ENCODE peak calls at places on chromosomes 6 and 20, in four cellular contexts. M is BE2C, H is ovary, B is uterus. O is an unnamed sample.

GRCh38 chr6:5323979-5324378 is 62.7 kb downstream of the FARS2 start:
- DNase-seq in M (no peak), H (no peak), B (no peak), O (no peak)

GRCh38 chr6:120031837-120032236 is 682.3 kb upstream of the MAN1A1 start:
- DNase-seq in M (no peak), H (no peak), B (no peak), O (no peak)

GRCh38 chr6:140871911-140872310 is 1260.8 kb upstream of the GJE1 start:
- DNase-seq in M (no peak), H (no peak), B (no peak), O (no peak)

GRCh38 chr20:59994697-59995122 is 36.5 kb downstream of the CDH26 start:
- DNase-seq in M (no peak), H (no peak), B (peak; percentile 24), O (no peak)

GRCh38 chr6:35905141-35905785 is 15.6 kb downstream of the SRPK1 start:
- DNase-seq in M (no peak), H (no peak), B (no peak), O (no peak)

GRCh38 chr20:38278763-38279162 is 18.2 kb upstream of the KIAA1755 start:
- DNase-seq in M (no peak), H (no peak), B (no peak), O (no peak)

GRCh38 chr6:144264270-144265060 is 20.7 kb upstream of the UTRN start:
- DNase-seq in M (no peak), H (peak; percentile 27), B (peak; percentile 23), O (no peak)

GRCh38 chr6:169976301-169977081 is 225.1 kb downstream of the ERMARD start:
- DNase-seq in M (no peak), H (peak; percentile 2), B (no peak), O (peak; percentile 47)

GRCh38 chr20:64025101-64025825 is 10.7 kb upstream of the C20orf204 start:
- DNase-seq in M (no peak), H (no peak), B (no peak), O (no peak)

GRCh38 chr6:7488494-7488893 is 53.0 kb upstream of the DSP start:
- DNase-seq in M (no peak), H (no peak), B (no peak), O (no peak)

GRCh38 chr6:169850746-169851145 is 99.3 kb downstream of the ERMARD start:
- DNase-seq in M (no peak), H (no peak), B (no peak), O (no peak)

GRCh38 chr20:50901301-50901700 is 29.9 kb downstream of the ADNP start:
- DNase-seq in M (no peak), H (no peak), B (no peak), O (no peak)

GRCh38 chr20:50909413-50909812 is 21.8 kb downstream of the ADNP start:
- DNase-seq in M (no peak), H (no peak), B (no peak), O (no peak)

GRCh38 chr20:50903353-50904051 is 27.7 kb downstream of the ADNP start:
- DNase-seq in M (no peak), H (no peak), B (no peak), O (no peak)

GRCh38 chr20:50900261-50900660 is 31.0 kb downstream of the ADNP start:
- DNase-seq in M (no peak), H (no peak), B (no peak), O (no peak)

DNA sequence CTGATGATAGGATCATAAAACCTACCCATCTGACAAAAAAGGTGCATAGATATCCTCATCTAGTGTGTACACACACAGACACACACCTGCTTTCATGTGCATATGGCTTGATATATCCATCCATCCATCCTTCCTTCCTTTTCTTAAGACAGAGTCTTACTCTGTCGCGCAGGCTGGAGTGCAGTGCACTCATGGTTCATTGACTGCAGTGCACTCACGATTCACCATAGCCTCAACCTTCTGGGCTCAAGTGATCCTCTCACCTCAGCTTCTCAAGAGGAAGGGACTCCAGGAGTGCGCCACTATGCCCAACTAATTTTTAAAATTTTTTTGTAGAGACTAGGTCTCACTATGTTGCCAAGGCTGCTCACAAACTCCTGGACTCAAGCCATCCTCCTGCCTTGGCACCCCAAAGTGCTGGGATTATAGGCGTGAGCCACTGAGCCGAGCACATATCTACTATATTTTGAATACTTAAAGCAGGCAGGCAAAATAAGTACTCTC is 27.1 kb downstream of the ADNP start:
- DNase-seq in M (no peak), H (no peak), B (no peak), O (no peak)
- H3K36me3 ChIP-seq in M (peaks cover 45% of the 10 kb centered on the region), H (no peaks in the 10 kb centered on the region), B (no peaks in the 10 kb centered on the region), O (peaks cover 15% of the 10 kb centered on the region)

GRCh38 chr6:137213813-137214212 is 5.4 kb downstream of the IFNGR1 start:
- DNase-seq in M (no peak), H (no peak), B (no peak), O (no peak)

GRCh38 chr6:137216875-137217553 is 2.2 kb downstream of the IFNGR1 start:
- DNase-seq in M (no peak), H (no peak), B (no peak), O (no peak)

GRCh38 chr6:137216106-137216505 is 3.1 kb downstream of the IFNGR1 start:
- DNase-seq in M (no peak), H (no peak), B (no peak), O (no peak)

GRCh38 chr6:137213331-137213740 is 5.8 kb downstream of the IFNGR1 start:
- DNase-seq in M (no peak), H (no peak), B (no peak), O (no peak)

GRCh38 chr6:137214931-137215330 is 4.3 kb downstream of the IFNGR1 start:
- DNase-seq in M (no peak), H (no peak), B (no peak), O (no peak)
- H3K4me3 ChIP-seq in M (no peak overlapping the region), H (no peak overlapping the region), B (no peak overlapping the region), O (no peak overlapping the region)

DNA sequence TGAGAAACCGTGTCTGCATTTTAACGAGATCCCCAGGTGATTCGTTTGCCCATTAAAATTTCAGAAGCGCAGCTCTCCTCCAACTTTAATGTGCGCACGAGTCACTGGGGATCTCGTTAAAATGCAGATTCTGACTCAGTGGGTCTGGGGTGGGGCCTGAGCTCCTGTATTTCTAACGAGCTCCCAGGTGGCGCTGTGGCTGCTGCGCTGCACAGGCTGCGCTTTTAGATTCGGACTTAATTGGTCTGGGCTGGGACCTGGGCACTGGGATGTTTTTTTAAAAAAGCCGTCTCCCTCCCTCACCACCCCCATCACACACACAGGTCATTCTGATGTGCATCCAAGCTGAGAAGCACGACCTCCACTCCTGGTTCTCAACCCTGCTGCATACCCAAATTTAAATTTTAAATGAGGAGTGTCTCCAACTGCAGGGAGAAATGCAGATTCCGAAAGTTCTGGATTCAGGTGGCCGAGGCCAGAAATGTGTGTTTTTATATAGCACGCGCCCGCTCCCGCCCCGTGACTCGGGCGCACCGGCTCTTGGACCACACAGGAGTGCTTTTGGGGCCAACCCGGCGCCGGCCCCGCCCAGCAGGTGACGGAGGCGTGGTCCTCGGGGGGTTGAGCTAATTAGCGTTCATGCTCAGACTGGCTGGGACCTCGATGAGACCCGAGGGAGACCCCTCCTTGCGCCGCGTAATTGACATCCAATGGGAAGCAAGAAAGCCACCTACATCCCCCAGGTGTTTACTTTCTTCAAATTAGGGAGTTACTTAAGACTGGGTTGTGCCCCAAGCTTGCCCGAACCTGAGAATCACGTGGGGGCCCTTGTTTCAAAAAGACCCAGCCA is 85.8 kb downstream of the ZFP64 start:
- DNase-seq in M (no peak), H (no peak), B (no peak), O (no peak)
- TF ChIP-seq CTCF in M (peak; percentile 46), H (no peak), B (no peak), O (no peak)

GRCh38 chr20:58665606-58666005 is 14.5 kb downstream of the STX16 start:
- DNase-seq in M (peak; percentile 38), H (no peak), B (no peak), O (no peak)
- H3K36me3 ChIP-seq in M (peaks cover 29% of the 10 kb centered on the region), H (no peaks in the 10 kb centered on the region), B (no peaks in the 10 kb centered on the region), O (peaks cover 56% of the 10 kb centered on the region)

GRCh38 chr6:32151885-32152311 is at the start of gene PRRT1:
- DNase-seq in M (no peak), H (peak; percentile 60), B (peak; percentile 39), O (no peak)
- H3K4me3 ChIP-seq in M (peak within 1 kb of the TSS; percentile 96), H (peak within 1 kb of the TSS; percentile 51), B (peak within 1 kb of the TSS; percentile 86), O (peak within 1 kb of the TSS; percentile 67)

DNA sequence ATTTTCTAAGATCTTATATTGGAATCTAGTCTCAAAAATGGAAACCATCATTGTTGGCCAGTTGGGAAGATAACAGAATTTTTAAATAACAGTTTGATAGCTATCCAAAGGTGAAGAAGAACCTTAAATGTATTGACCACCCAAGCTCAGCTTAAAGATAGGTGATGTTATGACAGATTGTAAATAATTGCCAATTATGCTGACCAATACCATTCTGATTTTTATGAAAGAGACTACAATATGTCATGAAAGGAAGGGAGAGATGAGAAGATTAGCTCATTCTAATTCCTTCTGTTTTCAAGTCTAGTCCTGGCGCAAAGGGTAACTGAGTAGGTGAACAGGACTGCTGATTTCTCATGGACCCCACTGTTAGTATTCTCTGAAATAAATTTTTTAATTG is 5.7 kb upstream of the TAB2 start:
- DNase-seq in M (no peak), H (no peak), B (no peak), O (no peak)
- TF ChIP-seq CTCF in M (no peak), H (no peak), B (no peak), O (no peak)

DNA sequence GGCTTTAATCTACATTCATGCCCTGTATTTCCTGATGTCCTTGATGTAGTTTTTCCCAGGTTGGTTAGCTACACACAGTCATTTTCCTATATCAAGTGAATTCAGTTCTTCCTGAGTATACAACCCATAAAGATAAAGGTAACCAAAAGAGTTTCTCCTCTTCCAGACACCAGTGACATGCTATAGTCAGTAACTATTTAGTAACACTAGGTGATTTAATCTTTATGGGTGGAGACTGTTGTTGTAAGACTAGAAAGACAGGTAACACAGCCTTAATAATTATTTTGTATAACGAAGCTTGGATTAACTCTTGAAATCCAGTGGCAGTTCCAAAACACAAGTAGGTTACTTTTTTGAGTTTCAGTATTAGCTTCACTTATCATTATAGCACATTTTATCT is 17.6 kb downstream of the MCUR1 start:
- DNase-seq in M (no peak), H (no peak), B (no peak), O (no peak)
- H3K36me3 ChIP-seq in M (peaks cover 11% of the 10 kb centered on the region), H (no peaks in the 10 kb centered on the region), B (no peaks in the 10 kb centered on the region), O (peaks cover 58% of the 10 kb centered on the region)

DNA sequence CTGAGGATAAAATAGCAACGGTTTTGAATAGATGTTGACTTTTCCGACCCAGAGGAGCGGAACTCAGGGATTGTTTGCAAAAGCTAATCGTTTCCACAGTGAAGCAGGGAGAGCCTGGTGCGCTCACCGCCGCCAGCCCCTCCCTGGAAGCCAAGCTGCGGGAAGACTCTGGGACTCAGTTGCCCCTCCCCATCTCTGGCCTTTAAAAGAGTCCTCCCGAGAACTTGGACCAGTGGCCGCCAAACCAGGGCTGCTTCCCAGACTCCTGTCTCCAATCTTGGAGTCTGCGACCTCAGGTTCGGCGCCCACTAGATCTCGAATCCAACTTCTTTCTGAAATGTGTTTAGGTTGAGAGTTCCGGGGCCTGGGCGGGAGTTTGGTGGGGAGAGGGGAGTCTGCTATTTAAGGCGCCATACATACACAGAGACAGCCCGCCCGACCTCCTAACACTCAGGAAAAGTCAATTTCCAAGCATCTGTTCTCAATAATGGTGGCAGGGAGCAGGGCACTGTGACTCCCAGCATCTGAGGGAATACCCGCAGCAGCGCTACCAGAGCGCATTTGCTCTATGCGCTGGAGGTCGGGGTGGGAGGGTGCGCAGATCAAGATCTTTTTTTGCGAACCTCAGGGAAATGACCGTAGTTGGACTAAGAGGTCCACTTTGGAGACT is 812 bp upstream of the GRIK2 start:
- DNase-seq in M (no peak), H (no peak), B (no peak), O (no peak)
- H3K4me3 ChIP-seq in M (peak overlapping the region; percentile 75), H (no peak overlapping the region), B (no peak overlapping the region), O (no peak overlapping the region)

O was measured in tibial artery.